ENCODE peak calls at places on chromosomes 2 and 18, in nine cellular contexts. M, A, Q, B, U, C, X, Y and P are unnamed samples.

GRCh38 chr2:29314816-29315571 is 199.8 kb downstream of the CLIP4 start:
- DNase-seq in M (no peak), A (peak; percentile 59), Q (peak; percentile 56), B (no peak), U (peak; percentile 33), C (peak; percentile 45), X (peak; percentile 55), Y (no peak), P (peak; percentile 64)

GRCh38 chr18:8947576-8947975 is 154.9 kb upstream of the NDUFV2 start:
- DNase-seq in M (no peak), A (peak; percentile 12), Q (no peak), B (no peak), U (no peak), C (no peak), X (no peak), Y (no peak), P (no peak)

GRCh38 chr2:39313575-39313974 is 69.8 kb upstream of the CDKL4 start:
- DNase-seq in M (no peak), A (peak; percentile 29), Q (no peak), B (no peak), U (no peak), C (no peak), X (no peak), Y (no peak), P (no peak)

GRCh38 chr2:102619414-102620319 is at the start of gene SLC9A2:
- DNase-seq in M (peak; percentile 52), A (peak; percentile 38), Q (peak; percentile 55), B (no peak), U (no peak), C (no peak), X (peak; percentile 89), Y (peak; percentile 6), P (no peak)

GRCh38 chr18:53375641-53376040 is 848.8 kb downstream of the MBD2 start:
- DNase-seq in M (no peak), A (no peak), Q (peak; percentile 59), B (no peak), U (no peak), C (no peak), X (no peak), Y (no peak), P (no peak)

GRCh38 chr2:9002637-9003365 is 683 bp downstream of the MBOAT2 start:
- DNase-seq in M (peak; percentile 37), A (peak; percentile 31), Q (peak; percentile 52), B (no peak), U (no peak), C (no peak), X (peak; percentile 56), Y (no peak), P (peak; percentile 11)

GRCh38 chr2:122634261-122634660 is 878.8 kb downstream of the TSN start:
- DNase-seq in M (peak; percentile 26), A (peak; percentile 88), Q (no peak), B (no peak), U (no peak), C (no peak), X (no peak), Y (no peak), P (no peak)

GRCh38 chr2:9832586-9832985 is 10.7 kb upstream of the TAF1B start:
- DNase-seq in M (no peak), A (no peak), Q (no peak), B (no peak), U (peak; percentile 35), C (no peak), X (no peak), Y (no peak), P (no peak)

GRCh38 chr2:119389615-119390306 is 23.0 kb downstream of the DBI start:
- DNase-seq in M (no peak), A (peak; percentile 89), Q (no peak), B (no peak), U (peak; percentile 78), C (no peak), X (no peak), Y (no peak), P (no peak)

GRCh38 chr2:129911363-129912065 is 68.0 kb upstream of the RAB6C start:
- DNase-seq in M (no peak), A (no peak), Q (no peak), B (no peak), U (no peak), C (no peak), X (no peak), Y (no peak), P (peak; percentile 5)

GRCh38 chr2:206799083-206799482 is 33.7 kb downstream of the FASTKD2 start:
- DNase-seq in M (no peak), A (no peak), Q (no peak), B (no peak), U (no peak), C (no peak), X (no peak), Y (no peak), P (no peak)

GRCh38 chr2:26838121-26838906 is 9.6 kb upstream of the DPYSL5 start:
- DNase-seq in M (no peak), A (peak; percentile 65), Q (no peak), B (no peak), U (peak; percentile 44), C (no peak), X (peak; percentile 59), Y (no peak), P (no peak)

GRCh38 chr2:21059885-21060610 is 16.2 kb upstream of the APOB start:
- DNase-seq in M (no peak), A (no peak), Q (no peak), B (no peak), U (no peak), C (no peak), X (no peak), Y (no peak), P (no peak)

GRCh38 chr2:117862459-117862858 is 48.0 kb downstream of the DDX18 start:
- DNase-seq in M (no peak), A (no peak), Q (no peak), B (no peak), U (no peak), C (no peak), X (no peak), Y (no peak), P (no peak)

GRCh38 chr2:159960413-159960812 is 102.0 kb downstream of the PLA2R1 start:
- DNase-seq in M (peak; percentile 35), A (peak; percentile 74), Q (no peak), B (no peak), U (peak; percentile 41), C (no peak), X (no peak), Y (no peak), P (no peak)

GRCh38 chr2:119647440-119648169 is 31.4 kb upstream of the TMEM177 start:
- DNase-seq in M (no peak), A (peak; percentile 74), Q (no peak), B (no peak), U (peak; percentile 65), C (peak; percentile 49), X (no peak), Y (no peak), P (no peak)

DNA sequence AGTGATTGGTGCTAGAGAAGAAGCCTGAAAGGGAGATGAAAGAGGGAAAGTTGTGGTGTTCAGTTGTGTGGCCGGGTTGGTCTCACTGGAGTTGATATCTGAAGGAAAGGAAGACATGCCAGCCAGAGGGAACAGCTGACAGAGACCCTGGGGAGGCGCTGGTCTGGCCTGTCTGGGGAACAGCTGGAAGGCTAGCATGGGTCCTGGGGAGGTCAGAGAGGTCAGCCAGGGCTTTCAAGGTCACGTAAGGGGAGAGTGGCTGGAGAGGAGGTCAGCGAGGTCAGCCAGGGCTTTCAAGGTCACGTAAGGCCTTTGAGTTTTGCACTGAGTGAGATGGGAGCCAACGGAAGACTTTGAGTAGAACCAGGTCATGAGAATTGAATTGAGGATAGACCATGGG is 11.0 kb downstream of the DYSF start:
- DNase-seq in M (no peak), A (no peak), Q (no peak), B (no peak), U (no peak), C (no peak), X (no peak), Y (no peak), P (no peak)
- H3K4me1 ChIP-seq in M (no peaks in the 10 kb centered on the region), A (peaks cover 5% of the 10 kb centered on the region), Q (peaks cover 28% of the 10 kb centered on the region), B (no peaks in the 10 kb centered on the region), U (peaks cover 22% of the 10 kb centered on the region), C (no peaks in the 10 kb centered on the region), X (peaks cover 7% of the 10 kb centered on the region), Y (peaks cover 4% of the 10 kb centered on the region), P (no peaks in the 10 kb centered on the region)

DNA sequence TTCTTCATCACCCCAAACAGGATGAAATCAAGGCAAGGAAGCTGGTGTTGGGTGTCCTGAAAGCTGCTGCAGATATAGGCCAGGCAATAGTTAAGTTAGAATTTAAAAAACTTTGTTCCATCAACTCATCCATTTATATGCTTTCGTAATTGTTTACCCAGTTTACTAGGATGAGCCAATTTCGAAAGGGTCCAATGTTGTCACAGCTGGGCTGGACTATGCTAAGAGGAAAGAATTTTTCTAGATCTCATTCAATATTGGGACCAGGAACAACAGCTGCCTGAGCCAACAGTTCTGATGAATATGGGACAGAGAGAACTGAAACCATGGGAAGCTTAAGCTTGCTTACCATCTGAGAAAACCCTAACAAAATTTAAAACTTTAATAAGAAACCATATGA is 21.6 kb upstream of the SP3 start:
- DNase-seq in M (peak; percentile 27), A (no peak), Q (no peak), B (no peak), U (no peak), C (no peak), X (no peak), Y (no peak), P (no peak)
- H3K27ac ChIP-seq in M (peak overlapping the region; percentile 47), A (no peak overlapping the region), Q (peak overlapping the region; percentile 46), B (peak overlapping the region; percentile 83), U (no peak overlapping the region), C (peak overlapping the region; percentile 15), X (no peak overlapping the region), Y (no peak overlapping the region), P (no peak overlapping the region)

GRCh38 chr2:88853403-88853790 is 161.9 kb downstream of the RPIA start:
- DNase-seq in M (no peak), A (no peak), Q (no peak), B (no peak), U (no peak), C (no peak), X (no peak), Y (peak; percentile 73), P (no peak)

GRCh38 chr2:88855620-88856408 is 164.3 kb downstream of the RPIA start:
- DNase-seq in M (no peak), A (no peak), Q (no peak), B (no peak), U (no peak), C (peak; percentile 59), X (no peak), Y (no peak), P (no peak)

GRCh38 chr2:88856409-88857135 is 165.1 kb downstream of the RPIA start:
- DNase-seq in M (no peak), A (no peak), Q (no peak), B (no peak), U (no peak), C (no peak), X (no peak), Y (no peak), P (no peak)

GRCh38 chr2:88852753-88853402 is 161.4 kb downstream of the RPIA start:
- DNase-seq in M (peak; percentile 9), A (no peak), Q (no peak), B (no peak), U (no peak), C (peak; percentile 33), X (no peak), Y (no peak), P (no peak)

GRCh38 chr2:88854528-88854927 is 163.1 kb downstream of the RPIA start:
- DNase-seq in M (no peak), A (no peak), Q (no peak), B (no peak), U (no peak), C (no peak), X (no peak), Y (no peak), P (no peak)
- H3K4me1 ChIP-seq in M (no peaks in the 10 kb centered on the region), A (no peaks in the 10 kb centered on the region), Q (peaks cover 6% of the 10 kb centered on the region), B (no peaks in the 10 kb centered on the region), U (no peaks in the 10 kb centered on the region), C (peaks cover 3% of the 10 kb centered on the region), X (no peaks in the 10 kb centered on the region), Y (peaks cover 3% of the 10 kb centered on the region), P (no peaks in the 10 kb centered on the region)

GRCh38 chr2:216880509-216881184 is 20.8 kb upstream of the TNP1 start:
- DNase-seq in M (no peak), A (no peak), Q (no peak), B (no peak), U (no peak), C (no peak), X (no peak), Y (no peak), P (no peak)
- H3K27ac ChIP-seq in M (no peak overlapping the region), A (no peak overlapping the region), Q (no peak overlapping the region), B (no peak overlapping the region), U (no peak overlapping the region), C (no peak overlapping the region), X (no peak overlapping the region), Y (no peak overlapping the region), P (no peak overlapping the region)